ENCODE peak calls at places on chromosomes 16 and 17, in seven cellular contexts. D is stimulated activated CD8-positive, alpha-beta memory T cell treated with anti-CD3 and anti-CD28 coated beads, Interleukin-12 subunit alpha, Interleukin-12 subunit beta, amount 100 ng/mL, for 4 hours; N is fibroblast of gingiva; C is stimulated activated effector memory CD8-positive, alpha-beta T cell treated with anti-CD3 and anti-CD28 coated beads, Interleukin-12 subunit alpha, Interleukin-12 subunit beta, amount 100 ng/mL, for 72 hours; B is KBM-7; F is Calu3; S is T-helper 2 cell. Q is an unnamed sample.

GRCh38 chr17:63999680-64000531 is 1.8 kb downstream of the PRR29 start:
- DNase-seq in D (no peak), N (no peak), C (no peak), B (no peak), F (no peak), S (no peak), Q (no peak)

GRCh38 chr17:64441772-64442549 is 7.0 kb upstream of the MILR1 start:
- DNase-seq in D (no peak), N (peak; percentile 42), C (no peak), B (peak; percentile 89), F (no peak), S (peak; percentile 79), Q (no peak)

GRCh38 chr17:76252040-76252954 is 12.0 kb upstream of the RNF157 start:
- DNase-seq in D (no peak), N (peak; percentile 97), C (peak; percentile 70), B (peak; percentile 81), F (peak; percentile 75), S (peak; percentile 88), Q (no peak)

GRCh38 chr17:77734371-77735050 is 224.0 kb upstream of the TNRC6C start:
- DNase-seq in D (no peak), N (peak; percentile 81), C (no peak), B (peak; percentile 35), F (peak; percentile 29), S (no peak), Q (peak; percentile 70)

GRCh38 chr17:77865716-77866115 is 92.8 kb upstream of the TNRC6C start:
- DNase-seq in D (no peak), N (no peak), C (no peak), B (no peak), F (no peak), S (no peak), Q (no peak)

GRCh38 chr16:50298591-50299507 is 32.5 kb downstream of the ADCY7 start:
- DNase-seq in D (no peak), N (no peak), C (no peak), B (no peak), F (no peak), S (no peak), Q (no peak)

GRCh38 chr16:31216116-31216469 is 842 bp downstream of the PYDC1 start:
- DNase-seq in D (no peak), N (no peak), C (no peak), B (no peak), F (no peak), S (no peak), Q (no peak)

GRCh38 chr17:45050680-45051059 is 762 bp downstream of the DCAKD start:
- DNase-seq in D (peak; percentile 21), N (no peak), C (peak; percentile 69), B (no peak), F (peak; percentile 45), S (peak; percentile 50), Q (peak; percentile 36)

GRCh38 chr16:8863594-8864424 is 5.0 kb downstream of the CARHSP1 start:
- DNase-seq in D (no peak), N (no peak), C (no peak), B (peak; percentile 32), F (peak; percentile 84), S (no peak), Q (no peak)

GRCh38 chr16:67397451-67397801 is 4.1 kb upstream of the TPPP3 start:
- DNase-seq in D (no peak), N (no peak), C (no peak), B (no peak), F (no peak), S (no peak), Q (no peak)

GRCh38 chr17:28180449-28180848 is 138.0 kb downstream of the NLK start:
- DNase-seq in D (no peak), N (peak; percentile 66), C (no peak), B (no peak), F (no peak), S (peak; percentile 27), Q (peak; percentile 55)